ENCODE peak calls at places on chromosomes 11 and 22, in nine cellular contexts. Z, I, Q, O, J, X, M, K and Y are unnamed samples.

GRCh38 chr22:36953239-36954080 is 40.0 kb downstream of the CSF2RB start:
- DNase-seq in Z (no peak), I (no peak), Q (no peak), O (no peak), J (no peak), X (no peak), M (no peak), K (no peak), Y (no peak)

GRCh38 chr11:106152824-106153223 is 75.4 kb downstream of the AASDHPPT start:
- DNase-seq in Z (no peak), I (no peak), Q (no peak), O (no peak), J (peak; percentile 22), X (no peak), M (peak; percentile 29), K (no peak), Y (peak; percentile 42)

GRCh38 chr22:27635852-27636251 is 165.7 kb downstream of the MN1 start:
- DNase-seq in Z (no peak), I (no peak), Q (no peak), O (no peak), J (no peak), X (no peak), M (no peak), K (no peak), Y (no peak)

GRCh38 chr11:77590194-77590591 is 440 bp downstream of the AQP11 start:
- DNase-seq in Z (peak; percentile 16), I (peak; percentile 6), Q (no peak), O (peak; percentile 46), J (no peak), X (peak; percentile 28), M (peak; percentile 39), K (no peak), Y (peak; percentile 45)

GRCh38 chr11:15145635-15146034 is 30.9 kb downstream of the INSC start:
- DNase-seq in Z (no peak), I (no peak), Q (no peak), O (peak; percentile 55), J (no peak), X (no peak), M (no peak), K (no peak), Y (no peak)

GRCh38 chr22:43731986-43732385 is 80.1 kb downstream of the EFCAB6 start:
- DNase-seq in Z (no peak), I (no peak), Q (no peak), O (no peak), J (no peak), X (no peak), M (no peak), K (no peak), Y (peak; percentile 41)

GRCh38 chr11:118537409-118537980 is 6.5 kb downstream of the TMEM25 start:
- DNase-seq in Z (peak; percentile 26), I (no peak), Q (no peak), O (no peak), J (no peak), X (no peak), M (peak; percentile 16), K (no peak), Y (no peak)

GRCh38 chr11:59706518-59707285 is 6.9 kb downstream of the OR10V1 start:
- DNase-seq in Z (peak; percentile 95), I (no peak), Q (no peak), O (peak; percentile 84), J (peak; percentile 45), X (peak; percentile 35), M (peak; percentile 97), K (no peak), Y (peak; percentile 18)

GRCh38 chr11:74171630-74172465 is 759 bp downstream of the PPME1 start:
- DNase-seq in Z (peak; percentile 6), I (no peak), Q (no peak), O (no peak), J (no peak), X (no peak), M (peak; percentile 15), K (no peak), Y (no peak)

GRCh38 chr22:50199836-50200332 is 927 bp upstream of the SELENOO start:
- DNase-seq in Z (no peak), I (no peak), Q (no peak), O (no peak), J (no peak), X (no peak), M (no peak), K (no peak), Y (peak; percentile 45)